ENCODE peak calls at places on chromosome 11, in eight cellular contexts. T is NAMALWA; A is fibroblast of the aortic adventitia; C is hippocampal formation; L is mammary epithelial cell; M is nephron progenitor cell; O is activated T-helper 1 cell treated with anti-CD3 and anti-CD28 coated beads, Interleukin-12 subunit alpha, Interleukin-12 subunit beta, Interleukin-2, Interleukin-4 antibody, amounts not matched to agents 30 ng/mL and 10 ng/mL and 1 ng/mL, durations not matched to agents 14 hours and 24 hours and 36 hours; H is CD8-positive, alpha-beta T cell. Q is an unnamed sample.

GRCh38 chr11:118353084-118353710 is 6.2 kb upstream of the UBE4A start:
- DNase-seq in L (no peak), O (no peak), H (no peak), C (no peak), M (no peak), T (peak), A (peak), Q (peak)

GRCh38 chr11:111408789-111409727 is 30.0 kb upstream of the POU2AF1 start:
- DNase-seq in M (no peak), A (peak), C (no peak), O (no peak), H (no peak), L (peak), T (no peak), Q (no peak)

GRCh38 chr11:73271936-73272679 is at the start of gene P2RY6:
- DNase-seq in C (peak), M (peak), O (no peak), H (no peak), L (peak), T (no peak), A (peak), Q (peak)

GRCh38 chr11:66857927-66858185 is 992 bp downstream of the LRFN4 start:
- DNase-seq in O (no peak), H (no peak), C (no peak), T (no peak), A (no peak), M (no peak), L (no peak), Q (no peak)

GRCh38 chr11:36454991-36455611 is 55.0 kb downstream of the TRAF6 start:
- DNase-seq in O (no peak), M (peak), A (no peak), L (no peak), H (no peak), C (peak), T (no peak), Q (no peak)

GRCh38 chr11:12693075-12693473 is 18.9 kb downstream of the TEAD1 start:
- DNase-seq in T (no peak), O (no peak), A (no peak), C (no peak), H (no peak), M (no peak), L (no peak), Q (no peak)

GRCh38 chr11:102197759-102198158 is 87.5 kb downstream of the YAP1 start:
- DNase-seq in A (no peak), T (peak), O (no peak), H (no peak), L (peak), M (peak), C (peak), Q (no peak)

GRCh38 chr11:132126973-132127900 is 756.8 kb downstream of the NTM start:
- DNase-seq in T (no peak), C (peak), L (peak), H (no peak), A (peak), O (no peak), M (peak), Q (peak)

GRCh38 chr11:17695454-17696441 is 23.6 kb upstream of the MYOD1 start:
- DNase-seq in H (no peak), A (no peak), T (no peak), C (no peak), L (no peak), M (peak), O (no peak), Q (no peak)

GRCh38 chr11:125164422-125165110 is at the start of gene PKNOX2:
- DNase-seq in A (peak), L (peak), O (peak), T (no peak), M (peak), C (peak), H (peak), Q (peak)

Q was measured in GM03348.